ENCODE peak calls at places on chromosomes 7 and 10, in four cellular contexts. One of them, this sample, is unnamed.

GRCh38 chr7:154409703-154410311 is 357.6 kb downstream of the DPP6 start:
- DNase-seq in AG04450: no peak
- DNase-seq in cardiac muscle cell: peak
- DNase-seq in AG09309: no peak
- DNase-seq in this sample: no peak

GRCh38 chr10:5589963-5590511 is 65.3 kb downstream of the CALML3 start:
- DNase-seq in AG09309: no peak
- DNase-seq in cardiac muscle cell: no peak
- DNase-seq in AG04450: no peak
- DNase-seq in this sample: no peak

GRCh38 chr7:93178213-93178612 is 30.0 kb upstream of the SAMD9L start:
- DNase-seq in AG09309: no peak
- DNase-seq in cardiac muscle cell: no peak
- DNase-seq in AG04450: no peak
- DNase-seq in this sample: no peak

GRCh38 chr7:94276046-94276445 is 118.6 kb upstream of the COL1A2 start:
- DNase-seq in AG04450: no peak
- DNase-seq in AG09309: no peak
- DNase-seq in cardiac muscle cell: peak
- DNase-seq in this sample: no peak

GRCh38 chr7:80467069-80467468 is 44.8 kb downstream of the GNAT3 start:
- DNase-seq in AG09309: no peak
- DNase-seq in cardiac muscle cell: peak
- DNase-seq in AG04450: no peak
- DNase-seq in this sample: no peak

GRCh38 chr10:78688945-78689935 is 379.5 kb upstream of the ZMIZ1 start:
- DNase-seq in AG04450: no peak
- DNase-seq in AG09309: no peak
- DNase-seq in cardiac muscle cell: no peak
- DNase-seq in this sample: no peak

GRCh38 chr7:2112261-2113203 is 120.2 kb downstream of the MAD1L1 start:
- DNase-seq in AG04450: no peak
- DNase-seq in cardiac muscle cell: no peak
- DNase-seq in AG09309: no peak
- DNase-seq in this sample: no peak

GRCh38 chr10:96565774-96566173 is 21.0 kb downstream of the TM9SF3 start:
- DNase-seq in cardiac muscle cell: no peak
- DNase-seq in AG04450: peak
- DNase-seq in AG09309: no peak
- DNase-seq in this sample: no peak

GRCh38 chr7:156318926-156319325 is 321.6 kb upstream of the RNF32 start:
- DNase-seq in AG04450: no peak
- DNase-seq in cardiac muscle cell: no peak
- DNase-seq in AG09309: no peak
- DNase-seq in this sample: no peak

GRCh38 chr10:24722131-24722675 is 1.5 kb downstream of the ARHGAP21 start:
- DNase-seq in AG09309: no peak
- DNase-seq in AG04450: no peak
- DNase-seq in cardiac muscle cell: no peak
- DNase-seq in this sample: no peak

GRCh38 chr7:17946591-17946990 is 6.3 kb upstream of the SNX13 start:
- DNase-seq in cardiac muscle cell: no peak
- DNase-seq in AG09309: no peak
- DNase-seq in AG04450: no peak
- DNase-seq in this sample: peak
- TF ChIP-seq CTCF in cardiac muscle cell: no peak
- TF ChIP-seq CTCF in AG09309: no peak
- TF ChIP-seq CTCF in AG04450: no peak
- TF ChIP-seq CTCF in this sample: no peak

GRCh38 chr7:151863386-151864079 is 13.4 kb downstream of the PRKAG2 start:
- DNase-seq in AG04450: no peak
- DNase-seq in cardiac muscle cell: peak
- DNase-seq in AG09309: no peak
- DNase-seq in this sample: no peak
- TF ChIP-seq CTCF in AG04450: no peak
- TF ChIP-seq CTCF in cardiac muscle cell: no peak
- TF ChIP-seq CTCF in AG09309: no peak
- TF ChIP-seq CTCF in this sample: no peak

GRCh38 chr7:43531700-43532099 is 51.2 kb upstream of the STK17A start:
- DNase-seq in cardiac muscle cell: peak
- DNase-seq in AG09309: no peak
- DNase-seq in AG04450: no peak
- DNase-seq in this sample: no peak

GRCh38 chr7:43536773-43537172 is 46.1 kb upstream of the STK17A start:
- DNase-seq in AG09309: no peak
- DNase-seq in AG04450: no peak
- DNase-seq in cardiac muscle cell: no peak
- DNase-seq in this sample: no peak

GRCh38 chr7:43535031-43535451 is 47.9 kb upstream of the STK17A start:
- DNase-seq in cardiac muscle cell: no peak
- DNase-seq in AG04450: no peak
- DNase-seq in AG09309: no peak
- DNase-seq in this sample: no peak

GRCh38 chr7:43535810-43536585 is 46.9 kb upstream of the STK17A start:
- DNase-seq in AG09309: peak
- DNase-seq in AG04450: peak
- DNase-seq in cardiac muscle cell: no peak
- DNase-seq in this sample: no peak

GRCh38 chr7:43534110-43534509 is 48.8 kb upstream of the STK17A start:
- DNase-seq in cardiac muscle cell: no peak
- DNase-seq in AG09309: no peak
- DNase-seq in AG04450: peak
- DNase-seq in this sample: no peak
- TF ChIP-seq CTCF in cardiac muscle cell: no peak
- TF ChIP-seq CTCF in AG09309: no peak
- TF ChIP-seq CTCF in AG04450: peak
- TF ChIP-seq CTCF in this sample: no peak

GRCh38 chr7:142855401-142855743 is 496 bp downstream of the EPHB6 start:
- DNase-seq in AG04450: no peak
- DNase-seq in AG09309: no peak
- DNase-seq in cardiac muscle cell: peak
- DNase-seq in this sample: no peak
- TF ChIP-seq CTCF in AG04450: no peak
- TF ChIP-seq CTCF in AG09309: no peak
- TF ChIP-seq CTCF in cardiac muscle cell: peak
- TF ChIP-seq CTCF in this sample: no peak